ENCODE peak calls at places on chromosomes 2 and 18, in five cellular contexts. T, S, W, C and B are unnamed samples.

GRCh38 chr18:55706893-55707292 is 118.9 kb upstream of the TCF4 start:
- DNase-seq in T (no peak), S (no peak), W (no peak), C (peak), B (peak)

GRCh38 chr2:231633259-231633976 is 40.8 kb downstream of the TEX44 start:
- DNase-seq in T (no peak), S (no peak), W (no peak), C (no peak), B (no peak)

GRCh38 chr2:48183991-48184390 is 277.7 kb upstream of the FBXO11 start:
- DNase-seq in T (no peak), S (no peak), W (no peak), C (no peak), B (no peak)

GRCh38 chr2:132037527-132038178 is 124.1 kb downstream of the ANKRD30BL start:
- DNase-seq in T (no peak), S (no peak), W (no peak), C (no peak), B (peak)

GRCh38 chr18:44579745-44580144 is 100.9 kb upstream of the SETBP1 start:
- DNase-seq in T (no peak), S (no peak), W (no peak), C (no peak), B (no peak)

GRCh38 chr2:23624378-23624777 is 239.4 kb downstream of the KLHL29 start:
- DNase-seq in T (no peak), S (peak), W (no peak), C (peak), B (peak)

GRCh38 chr2:178517496-178517895 is 37.2 kb downstream of the PLEKHA3 start:
- DNase-seq in T (no peak), S (no peak), W (peak), C (no peak), B (peak)

GRCh38 chr2:222295368-222296041 is 3.3 kb downstream of the PAX3 start:
- DNase-seq in T (no peak), S (no peak), W (no peak), C (peak), B (no peak)

GRCh38 chr2:97718942-97719341 is 5.6 kb downstream of the ZAP70 start:
- DNase-seq in T (no peak), S (no peak), W (no peak), C (no peak), B (no peak)

GRCh38 chr2:86143307-86143706 is 37.3 kb downstream of the PTCD3 start:
- DNase-seq in T (no peak), S (no peak), W (no peak), C (peak), B (no peak)

GRCh38 chr18:23528580-23529472 is 25.5 kb downstream of the RMC1 start:
- DNase-seq in T (no peak), S (peak), W (peak), C (peak), B (peak)

GRCh38 chr2:160486341-160486740 is 7.3 kb downstream of the RBMS1 start:
- DNase-seq in T (no peak), S (no peak), W (no peak), C (peak), B (peak)

GRCh38 chr2:146652311-146652710 is 1192.5 kb upstream of the ACVR2A start:
- DNase-seq in T (no peak), S (peak), W (no peak), C (peak), B (no peak)

GRCh38 chr2:222554511-222554910 is 101.4 kb downstream of the FARSB start:
- DNase-seq in T (no peak), S (no peak), W (no peak), C (no peak), B (no peak)

GRCh38 chr2:35408320-35408719 is 947.3 kb upstream of the CRIM1 start:
- DNase-seq in T (no peak), S (no peak), W (no peak), C (no peak), B (no peak)

GRCh38 chr2:20649586-20650375 is 1.1 kb downstream of the HS1BP3 start:
- DNase-seq in T (no peak), S (no peak), W (no peak), C (no peak), B (peak)

GRCh38 chr2:24327988-24328387 is 32.3 kb downstream of the ITSN2 start:
- DNase-seq in T (no peak), S (no peak), W (no peak), C (no peak), B (no peak)

GRCh38 chr2:238505119-238505891 is 78.6 kb downstream of the ASB1 start:
- DNase-seq in T (no peak), S (no peak), W (no peak), C (peak), B (peak)

GRCh38 chr2:147197754-147198153 is 647.1 kb upstream of the ACVR2A start:
- DNase-seq in T (no peak), S (no peak), W (no peak), C (no peak), B (no peak)

GRCh38 chr2:74762789-74763188 is 71.1 kb upstream of the HK2 start:
- DNase-seq in T (no peak), S (no peak), W (no peak), C (no peak), B (no peak)

GRCh38 chr18:74334242-74334893 is 18.7 kb downstream of the C18orf63 start:
- DNase-seq in T (no peak), S (no peak), W (no peak), C (no peak), B (no peak)

GRCh38 chr18:52228158-52228557 is 111.8 kb upstream of the DCC start:
- DNase-seq in T (no peak), S (no peak), W (no peak), C (no peak), B (no peak)

GRCh38 chr2:120446236-120447121 is 100.5 kb downstream of the INHBB start:
- DNase-seq in T (no peak), S (no peak), W (no peak), C (no peak), B (no peak)

GRCh38 chr2:120443946-120444345 is 98.0 kb downstream of the INHBB start:
- DNase-seq in T (no peak), S (no peak), W (no peak), C (no peak), B (no peak)

GRCh38 chr2:120447122-120447785 is 101.3 kb downstream of the INHBB start:
- DNase-seq in T (no peak), S (peak), W (no peak), C (no peak), B (no peak)

GRCh38 chr2:120444691-120445240 is 98.8 kb downstream of the INHBB start:
- DNase-seq in T (no peak), S (no peak), W (no peak), C (no peak), B (no peak)

GRCh38 chr2:120445431-120446143 is 99.7 kb downstream of the INHBB start:
- DNase-seq in T (no peak), S (peak), W (no peak), C (peak), B (peak)
- H3K4me3 ChIP-seq in T (no peak), S (no peak), W (no peak), C (no peak), B (no peak)

DNA sequence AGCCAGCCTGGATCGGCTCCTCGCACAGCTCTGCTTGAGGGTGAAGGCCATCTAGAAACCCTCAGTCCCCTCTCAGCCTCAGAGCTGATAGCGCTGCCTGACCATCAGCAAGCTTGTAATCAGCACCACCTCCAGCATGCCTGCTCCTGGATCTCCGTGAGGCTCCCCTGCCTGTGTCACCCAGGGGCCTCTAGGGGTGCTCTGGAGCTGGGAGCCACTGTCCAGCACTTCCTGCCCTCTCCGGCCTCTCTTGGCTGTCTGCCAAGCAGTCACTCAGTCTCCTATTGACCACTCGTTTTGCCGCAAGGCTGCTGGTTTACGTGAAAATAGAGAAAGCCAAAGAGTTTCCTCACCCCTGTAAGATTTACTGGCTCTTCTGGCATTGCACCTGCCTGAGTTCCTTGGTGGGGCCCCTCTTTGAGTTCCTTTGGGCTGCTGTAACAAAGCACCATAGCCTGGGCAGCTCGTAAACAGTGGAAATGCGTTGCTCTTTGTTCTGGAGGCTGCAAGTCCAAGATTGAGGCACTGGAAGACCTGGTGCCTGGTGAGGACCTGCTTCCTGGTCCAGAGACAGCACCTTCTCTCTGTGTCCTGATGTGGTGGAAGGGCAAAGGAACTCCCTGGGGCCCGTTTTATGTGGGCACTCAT is 17.9 kb downstream of the CAPN10 start:
- DNase-seq in T (no peak), S (peak), W (no peak), C (peak), B (peak)
- TF ChIP-seq CTCF in T (peak), S (peak), W (peak), C (peak), B (peak)

DNA sequence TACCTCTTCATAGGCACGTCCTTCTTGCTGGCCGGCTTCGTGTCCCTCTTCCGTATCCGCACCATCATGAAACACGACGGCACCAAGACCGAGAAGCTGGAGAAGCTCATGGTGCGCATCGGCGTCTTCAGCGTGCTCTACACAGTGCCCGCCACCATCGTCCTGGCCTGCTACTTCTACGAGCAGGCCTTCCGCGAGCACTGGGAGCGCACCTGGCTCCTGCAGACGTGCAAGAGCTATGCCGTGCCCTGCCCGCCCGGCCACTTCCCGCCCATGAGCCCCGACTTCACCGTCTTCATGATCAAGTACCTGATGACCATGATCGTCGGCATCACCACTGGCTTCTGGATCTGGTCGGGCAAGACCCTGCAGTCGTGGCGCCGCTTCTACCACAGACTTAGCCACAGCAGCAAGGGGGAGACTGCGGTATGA is 2.3 kb downstream of the FZD7 start:
- DNase-seq in T (no peak), S (no peak), W (no peak), C (no peak), B (peak)
- H3K4me3 ChIP-seq in T (peak), S (no peak), W (peak), C (no peak), B (peak)

GRCh38 chr2:65128297-65129190 is 1.4 kb downstream of the RAB1A start:
- DNase-seq in T (no peak), S (peak), W (peak), C (peak), B (peak)

GRCh38 chr2:65130440-65131175 is 702 bp upstream of the RAB1A start:
- DNase-seq in T (no peak), S (no peak), W (no peak), C (no peak), B (no peak)

GRCh38 chr2:65129276-65129612 is 662 bp downstream of the RAB1A start:
- DNase-seq in T (no peak), S (no peak), W (no peak), C (no peak), B (no peak)

GRCh38 chr2:65133626-65134025 is 3.7 kb upstream of the RAB1A start:
- DNase-seq in T (no peak), S (no peak), W (no peak), C (no peak), B (no peak)

GRCh38 chr2:65129613-65130439 is at the start of gene RAB1A:
- DNase-seq in T (peak), S (peak), W (peak), C (peak), B (peak)
- TF ChIP-seq CTCF in T (peak), S (peak), W (peak), C (peak), B (no peak)